ENCODE peak calls at places on chromosome 21, in nine cellular contexts. One of them, this sample, is unnamed.

GRCh38 chr21:28283652-28284490 is 708.8 kb downstream of the LTN1 start:
- DNase-seq in tibial nerve: no peak
- DNase-seq in endothelial cell of umbilical vein: peak; percentile 97
- DNase-seq in AG09309: peak; percentile 93
- DNase-seq in brain microvascular endothelial cell: peak; percentile 96
- DNase-seq in PC-9: peak; percentile 0
- DNase-seq in GM12865: no peak
- DNase-seq in astrocyte of the cerebellum: peak; percentile 82
- DNase-seq in vagina: no peak
- DNase-seq in this sample: no peak

GRCh38 chr21:16587141-16587570 is 857.4 kb downstream of the USP25 start:
- DNase-seq in tibial nerve: peak; percentile 54
- DNase-seq in endothelial cell of umbilical vein: peak; percentile 85
- DNase-seq in AG09309: peak; percentile 39
- DNase-seq in brain microvascular endothelial cell: peak; percentile 77
- DNase-seq in PC-9: peak; percentile 39
- DNase-seq in GM12865: no peak
- DNase-seq in astrocyte of the cerebellum: no peak
- DNase-seq in vagina: no peak
- DNase-seq in this sample: no peak

GRCh38 chr21:35563885-35564451 is 496.4 kb downstream of the SETD4 start:
- DNase-seq in tibial nerve: peak; percentile 24
- DNase-seq in endothelial cell of umbilical vein: no peak
- DNase-seq in AG09309: peak; percentile 98
- DNase-seq in brain microvascular endothelial cell: peak; percentile 92
- DNase-seq in PC-9: no peak
- DNase-seq in GM12865: no peak
- DNase-seq in astrocyte of the cerebellum: peak; percentile 99
- DNase-seq in vagina: no peak
- DNase-seq in this sample: no peak

GRCh38 chr21:44574457-44575306 is 1.2 kb downstream of the KRTAP10-4 start:
- DNase-seq in tibial nerve: no peak
- DNase-seq in endothelial cell of umbilical vein: no peak
- DNase-seq in AG09309: no peak
- DNase-seq in brain microvascular endothelial cell: no peak
- DNase-seq in PC-9: no peak
- DNase-seq in GM12865: no peak
- DNase-seq in astrocyte of the cerebellum: no peak
- DNase-seq in vagina: peak; percentile 72
- DNase-seq in this sample: no peak

GRCh38 chr21:44427241-44428120 is 27.8 kb upstream of the LRRC3 start:
- DNase-seq in tibial nerve: no peak
- DNase-seq in endothelial cell of umbilical vein: no peak
- DNase-seq in AG09309: no peak
- DNase-seq in brain microvascular endothelial cell: no peak
- DNase-seq in PC-9: no peak
- DNase-seq in GM12865: no peak
- DNase-seq in astrocyte of the cerebellum: no peak
- DNase-seq in vagina: no peak
- DNase-seq in this sample: no peak

GRCh38 chr21:35483267-35483666 is 434.2 kb upstream of the RUNX1 start:
- DNase-seq in tibial nerve: no peak
- DNase-seq in endothelial cell of umbilical vein: peak; percentile 90
- DNase-seq in AG09309: no peak
- DNase-seq in brain microvascular endothelial cell: no peak
- DNase-seq in PC-9: no peak
- DNase-seq in GM12865: no peak
- DNase-seq in astrocyte of the cerebellum: no peak
- DNase-seq in vagina: no peak
- DNase-seq in this sample: no peak

GRCh38 chr21:35319684-35320083 is 270.6 kb upstream of the RUNX1 start:
- DNase-seq in tibial nerve: no peak
- DNase-seq in endothelial cell of umbilical vein: no peak
- DNase-seq in AG09309: no peak
- DNase-seq in brain microvascular endothelial cell: no peak
- DNase-seq in PC-9: no peak
- DNase-seq in GM12865: no peak
- DNase-seq in astrocyte of the cerebellum: no peak
- DNase-seq in vagina: no peak
- DNase-seq in this sample: no peak

GRCh38 chr21:33901421-33902288 is 13.9 kb downstream of the ATP5PO start:
- DNase-seq in tibial nerve: peak; percentile 26
- DNase-seq in endothelial cell of umbilical vein: peak; percentile 56
- DNase-seq in AG09309: peak; percentile 32
- DNase-seq in brain microvascular endothelial cell: peak; percentile 65
- DNase-seq in PC-9: peak; percentile 21
- DNase-seq in GM12865: peak; percentile 39
- DNase-seq in astrocyte of the cerebellum: peak; percentile 57
- DNase-seq in vagina: no peak
- DNase-seq in this sample: no peak

GRCh38 chr21:39727401-39728120 is 17.4 kb upstream of the IGSF5 start:
- DNase-seq in tibial nerve: no peak
- DNase-seq in endothelial cell of umbilical vein: no peak
- DNase-seq in AG09309: no peak
- DNase-seq in brain microvascular endothelial cell: no peak
- DNase-seq in PC-9: no peak
- DNase-seq in GM12865: no peak
- DNase-seq in astrocyte of the cerebellum: no peak
- DNase-seq in vagina: no peak
- DNase-seq in this sample: no peak

GRCh38 chr21:39724944-39725343 is 20.0 kb upstream of the IGSF5 start:
- DNase-seq in tibial nerve: no peak
- DNase-seq in endothelial cell of umbilical vein: no peak
- DNase-seq in AG09309: no peak
- DNase-seq in brain microvascular endothelial cell: no peak
- DNase-seq in PC-9: no peak
- DNase-seq in GM12865: no peak
- DNase-seq in astrocyte of the cerebellum: no peak
- DNase-seq in vagina: no peak
- DNase-seq in this sample: no peak

GRCh38 chr21:39721885-39722284 is 23.1 kb upstream of the IGSF5 start:
- DNase-seq in tibial nerve: no peak
- DNase-seq in endothelial cell of umbilical vein: no peak
- DNase-seq in AG09309: no peak
- DNase-seq in brain microvascular endothelial cell: no peak
- DNase-seq in PC-9: no peak
- DNase-seq in GM12865: no peak
- DNase-seq in astrocyte of the cerebellum: no peak
- DNase-seq in vagina: no peak
- DNase-seq in this sample: no peak

GRCh38 chr21:39728341-39728740 is 16.6 kb upstream of the IGSF5 start:
- DNase-seq in tibial nerve: no peak
- DNase-seq in endothelial cell of umbilical vein: no peak
- DNase-seq in AG09309: no peak
- DNase-seq in brain microvascular endothelial cell: no peak
- DNase-seq in PC-9: no peak
- DNase-seq in GM12865: no peak
- DNase-seq in astrocyte of the cerebellum: no peak
- DNase-seq in vagina: no peak
- DNase-seq in this sample: no peak

GRCh38 chr21:39726133-39726532 is 18.9 kb upstream of the IGSF5 start:
- DNase-seq in tibial nerve: no peak
- DNase-seq in endothelial cell of umbilical vein: no peak
- DNase-seq in AG09309: no peak
- DNase-seq in brain microvascular endothelial cell: no peak
- DNase-seq in PC-9: no peak
- DNase-seq in GM12865: no peak
- DNase-seq in astrocyte of the cerebellum: no peak
- DNase-seq in vagina: no peak
- DNase-seq in this sample: no peak
- TF ChIP-seq CTCF in tibial nerve: no peak
- TF ChIP-seq CTCF in endothelial cell of umbilical vein: no peak
- TF ChIP-seq CTCF in AG09309: no peak
- TF ChIP-seq CTCF in brain microvascular endothelial cell: peak; percentile 43
- TF ChIP-seq CTCF in PC-9: no peak
- TF ChIP-seq CTCF in GM12865: no peak
- TF ChIP-seq CTCF in astrocyte of the cerebellum: peak; percentile 45
- TF ChIP-seq CTCF in vagina: no peak
- TF ChIP-seq CTCF in this sample: no peak

DNA sequence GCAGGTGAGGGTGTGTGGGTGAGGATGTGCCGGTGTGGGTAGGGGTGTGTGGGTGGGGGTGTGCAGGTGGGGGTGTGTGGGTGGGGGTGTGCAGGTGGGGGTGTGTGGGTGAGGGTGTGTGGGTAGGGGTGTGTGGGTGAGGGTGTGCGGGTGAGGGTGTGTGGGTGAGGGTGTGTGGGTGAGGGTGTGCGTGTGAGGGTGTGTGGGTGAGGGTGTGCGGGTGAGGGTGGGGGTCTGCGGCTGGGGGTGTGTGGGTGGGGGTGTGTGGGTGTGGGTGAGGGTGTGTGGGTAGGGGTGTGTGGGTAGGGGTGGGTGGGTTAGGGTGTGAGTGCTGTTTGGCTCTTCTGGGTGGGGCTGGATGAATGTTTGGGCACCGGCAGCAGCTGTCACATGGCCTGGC is 241.4 kb upstream of the POTED start:
- DNase-seq in tibial nerve: no peak
- DNase-seq in endothelial cell of umbilical vein: no peak
- DNase-seq in AG09309: no peak
- DNase-seq in brain microvascular endothelial cell: no peak
- DNase-seq in PC-9: no peak
- DNase-seq in GM12865: no peak
- DNase-seq in astrocyte of the cerebellum: no peak
- DNase-seq in vagina: no peak
- DNase-seq in this sample: no peak
- H3K4me3 ChIP-seq in tibial nerve: no peak overlapping the region
- H3K4me3 ChIP-seq in endothelial cell of umbilical vein: no peak overlapping the region
- H3K4me3 ChIP-seq in AG09309: no peak overlapping the region
- H3K4me3 ChIP-seq in brain microvascular endothelial cell: no peak overlapping the region
- H3K4me3 ChIP-seq in PC-9: no peak overlapping the region
- H3K4me3 ChIP-seq in GM12865: no peak overlapping the region
- H3K4me3 ChIP-seq in astrocyte of the cerebellum: no peak overlapping the region
- H3K4me3 ChIP-seq in vagina: no peak overlapping the region
- H3K4me3 ChIP-seq in this sample: no peak overlapping the region

GRCh38 chr21:36609654-36610053 is 89.3 kb upstream of the SIM2 start:
- DNase-seq in tibial nerve: no peak
- DNase-seq in endothelial cell of umbilical vein: no peak
- DNase-seq in AG09309: no peak
- DNase-seq in brain microvascular endothelial cell: no peak
- DNase-seq in PC-9: no peak
- DNase-seq in GM12865: no peak
- DNase-seq in astrocyte of the cerebellum: no peak
- DNase-seq in vagina: no peak
- DNase-seq in this sample: no peak

GRCh38 chr21:36606983-36607325 is 92.0 kb upstream of the SIM2 start:
- DNase-seq in tibial nerve: no peak
- DNase-seq in endothelial cell of umbilical vein: no peak
- DNase-seq in AG09309: no peak
- DNase-seq in brain microvascular endothelial cell: no peak
- DNase-seq in PC-9: no peak
- DNase-seq in GM12865: no peak
- DNase-seq in astrocyte of the cerebellum: no peak
- DNase-seq in vagina: no peak
- DNase-seq in this sample: no peak

GRCh38 chr21:36608251-36608650 is 90.7 kb upstream of the SIM2 start:
- DNase-seq in tibial nerve: no peak
- DNase-seq in endothelial cell of umbilical vein: no peak
- DNase-seq in AG09309: no peak
- DNase-seq in brain microvascular endothelial cell: no peak
- DNase-seq in PC-9: no peak
- DNase-seq in GM12865: no peak
- DNase-seq in astrocyte of the cerebellum: no peak
- DNase-seq in vagina: no peak
- DNase-seq in this sample: no peak

GRCh38 chr21:36603221-36603620 is 95.7 kb upstream of the SIM2 start:
- DNase-seq in tibial nerve: no peak
- DNase-seq in endothelial cell of umbilical vein: no peak
- DNase-seq in AG09309: no peak
- DNase-seq in brain microvascular endothelial cell: no peak
- DNase-seq in PC-9: no peak
- DNase-seq in GM12865: no peak
- DNase-seq in astrocyte of the cerebellum: no peak
- DNase-seq in vagina: no peak
- DNase-seq in this sample: no peak

GRCh38 chr21:36606292-36606982 is 92.5 kb upstream of the SIM2 start:
- DNase-seq in tibial nerve: no peak
- DNase-seq in endothelial cell of umbilical vein: no peak
- DNase-seq in AG09309: no peak
- DNase-seq in brain microvascular endothelial cell: no peak
- DNase-seq in PC-9: no peak
- DNase-seq in GM12865: no peak
- DNase-seq in astrocyte of the cerebellum: no peak
- DNase-seq in vagina: no peak
- DNase-seq in this sample: no peak
- TF ChIP-seq CTCF in tibial nerve: no peak
- TF ChIP-seq CTCF in endothelial cell of umbilical vein: no peak
- TF ChIP-seq CTCF in AG09309: no peak
- TF ChIP-seq CTCF in brain microvascular endothelial cell: no peak
- TF ChIP-seq CTCF in PC-9: no peak
- TF ChIP-seq CTCF in GM12865: peak; percentile 18
- TF ChIP-seq CTCF in astrocyte of the cerebellum: no peak
- TF ChIP-seq CTCF in vagina: no peak
- TF ChIP-seq CTCF in this sample: peak; percentile 7

GRCh38 chr21:41924355-41924754 is 29.5 kb downstream of the C2CD2 start:
- DNase-seq in tibial nerve: no peak
- DNase-seq in endothelial cell of umbilical vein: no peak
- DNase-seq in AG09309: no peak
- DNase-seq in brain microvascular endothelial cell: peak; percentile 70
- DNase-seq in PC-9: no peak
- DNase-seq in GM12865: no peak
- DNase-seq in astrocyte of the cerebellum: no peak
- DNase-seq in vagina: no peak
- DNase-seq in this sample: no peak

GRCh38 chr21:41923641-41924342 is 30.0 kb downstream of the C2CD2 start:
- DNase-seq in tibial nerve: no peak
- DNase-seq in endothelial cell of umbilical vein: no peak
- DNase-seq in AG09309: no peak
- DNase-seq in brain microvascular endothelial cell: peak; percentile 78
- DNase-seq in PC-9: no peak
- DNase-seq in GM12865: no peak
- DNase-seq in astrocyte of the cerebellum: no peak
- DNase-seq in vagina: no peak
- DNase-seq in this sample: no peak

GRCh38 chr21:41927727-41928409 is 25.9 kb downstream of the C2CD2 start:
- DNase-seq in tibial nerve: no peak
- DNase-seq in endothelial cell of umbilical vein: no peak
- DNase-seq in AG09309: no peak
- DNase-seq in brain microvascular endothelial cell: no peak
- DNase-seq in PC-9: no peak
- DNase-seq in GM12865: peak; percentile 83
- DNase-seq in astrocyte of the cerebellum: no peak
- DNase-seq in vagina: no peak
- DNase-seq in this sample: peak; percentile 46

GRCh38 chr21:41926807-41927171 is 27.0 kb downstream of the C2CD2 start:
- DNase-seq in tibial nerve: no peak
- DNase-seq in endothelial cell of umbilical vein: no peak
- DNase-seq in AG09309: no peak
- DNase-seq in brain microvascular endothelial cell: no peak
- DNase-seq in PC-9: no peak
- DNase-seq in GM12865: no peak
- DNase-seq in astrocyte of the cerebellum: no peak
- DNase-seq in vagina: no peak
- DNase-seq in this sample: no peak

DNA sequence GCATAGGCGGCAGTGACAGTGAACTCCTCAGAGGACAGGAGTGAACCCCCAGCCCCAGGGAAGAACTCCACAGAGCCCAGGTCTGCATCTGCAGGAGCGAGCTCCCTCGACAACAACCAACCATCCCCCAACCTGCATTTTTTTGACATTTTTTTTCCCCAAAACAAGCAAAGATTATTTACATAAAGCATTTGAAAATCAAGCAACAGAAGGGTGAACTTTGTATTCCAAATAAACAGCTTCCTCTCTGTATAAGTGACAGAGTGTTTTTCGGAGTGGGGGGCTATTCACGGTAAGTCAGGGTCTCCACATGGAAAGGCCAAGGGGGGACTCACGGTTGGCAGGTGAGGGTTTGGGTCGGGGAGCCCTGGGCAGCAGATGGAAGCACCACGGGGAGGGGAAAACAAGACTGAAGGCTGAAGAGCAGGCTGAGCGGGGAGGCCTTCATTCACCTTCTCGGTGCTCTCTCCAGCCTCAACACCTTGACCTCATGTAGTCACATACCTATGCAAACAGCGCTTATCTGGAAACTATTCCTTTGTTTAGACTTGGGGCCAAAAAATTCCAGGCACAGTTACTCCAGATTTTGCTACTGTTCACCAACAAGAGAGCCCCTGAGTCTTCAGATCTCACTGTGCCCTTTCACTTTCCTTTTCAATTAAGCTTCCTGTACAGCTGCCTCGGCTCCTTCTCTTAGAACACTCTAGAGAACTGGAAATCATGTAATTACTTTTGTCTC is 27.6 kb downstream of the C2CD2 start:
- DNase-seq in tibial nerve: no peak
- DNase-seq in endothelial cell of umbilical vein: peak; percentile 84
- DNase-seq in AG09309: no peak
- DNase-seq in brain microvascular endothelial cell: peak; percentile 45
- DNase-seq in PC-9: peak; percentile 27
- DNase-seq in GM12865: peak; percentile 78
- DNase-seq in astrocyte of the cerebellum: no peak
- DNase-seq in vagina: no peak
- DNase-seq in this sample: peak; percentile 53
- H3K4me3 ChIP-seq in tibial nerve: peak overlapping the region; percentile 48
- H3K4me3 ChIP-seq in endothelial cell of umbilical vein: peak overlapping the region; percentile 40
- H3K4me3 ChIP-seq in AG09309: peak overlapping the region; percentile 21
- H3K4me3 ChIP-seq in brain microvascular endothelial cell: peak overlapping the region; percentile 41
- H3K4me3 ChIP-seq in PC-9: no peak overlapping the region
- H3K4me3 ChIP-seq in GM12865: peak overlapping the region; percentile 92
- H3K4me3 ChIP-seq in astrocyte of the cerebellum: peak overlapping the region; percentile 13
- H3K4me3 ChIP-seq in vagina: peak overlapping the region; percentile 37
- H3K4me3 ChIP-seq in this sample: peak overlapping the region; percentile 51

This sample was measured in GM12864.